ENCODE peak calls at places on chromosomes 12 and 14, in ten cellular contexts. M, J, K, S, L, T, Q, D, I and H are unnamed samples.

GRCh38 chr12:80129895-80130535 is 30.7 kb downstream of the OTOGL start:
- DNase-seq in M (no peak), J (no peak), K (no peak), S (no peak), L (no peak), T (no peak), Q (no peak), D (no peak), I (peak; percentile 47), H (no peak)

GRCh38 chr12:108649126-108649525 is 15.4 kb upstream of the SELPLG start:
- DNase-seq in M (no peak), J (no peak), K (no peak), S (no peak), L (no peak), T (no peak), Q (no peak), D (no peak), I (no peak), H (no peak)

GRCh38 chr12:51694146-51694545 is 103.1 kb downstream of the SCN8A start:
- DNase-seq in M (no peak), J (no peak), K (no peak), S (no peak), L (no peak), T (no peak), Q (no peak), D (no peak), I (no peak), H (no peak)

GRCh38 chr14:101571004-101571403 is 9.7 kb downstream of the DIO3 start:
- DNase-seq in M (no peak), J (no peak), K (no peak), S (no peak), L (no peak), T (no peak), Q (no peak), D (no peak), I (no peak), H (no peak)

GRCh38 chr14:73728106-73729014 is 14.2 kb upstream of the PNMA1 start:
- DNase-seq in M (peak; percentile 66), J (peak; percentile 10), K (peak; percentile 92), S (peak; percentile 95), L (peak; percentile 94), T (peak; percentile 94), Q (peak; percentile 87), D (peak; percentile 89), I (no peak), H (peak; percentile 67)

GRCh38 chr14:65238456-65238855 is 136.1 kb upstream of the MAX start:
- DNase-seq in M (no peak), J (no peak), K (no peak), S (no peak), L (no peak), T (no peak), Q (no peak), D (no peak), I (no peak), H (no peak)

GRCh38 chr12:42767998-42768397 is 178.5 kb upstream of the PRICKLE1 start:
- DNase-seq in M (no peak), J (no peak), K (no peak), S (no peak), L (no peak), T (no peak), Q (no peak), D (no peak), I (no peak), H (no peak)

GRCh38 chr14:20548414-20549158 is 12.3 kb downstream of the RNASE9 start:
- DNase-seq in M (no peak), J (no peak), K (no peak), S (no peak), L (no peak), T (no peak), Q (no peak), D (no peak), I (no peak), H (no peak)

GRCh38 chr14:38056270-38056669 is 151.4 kb upstream of the SSTR1 start:
- DNase-seq in M (no peak), J (no peak), K (no peak), S (no peak), L (no peak), T (no peak), Q (no peak), D (no peak), I (no peak), H (no peak)

GRCh38 chr12:131042848-131043245 is 89.1 kb downstream of the ADGRD1 start:
- DNase-seq in M (no peak), J (no peak), K (no peak), S (no peak), L (no peak), T (no peak), Q (no peak), D (no peak), I (no peak), H (no peak)

GRCh38 chr12:26630546-26631027 is 202.4 kb downstream of the ITPR2 start:
- DNase-seq in M (no peak), J (no peak), K (no peak), S (no peak), L (no peak), T (no peak), Q (no peak), D (no peak), I (no peak), H (no peak)

GRCh38 chr14:92789457-92790089 is 4.5 kb upstream of the GOLGA5 start:
- DNase-seq in M (no peak), J (no peak), K (no peak), S (no peak), L (no peak), T (no peak), Q (no peak), D (no peak), I (no peak), H (no peak)

GRCh38 chr14:103624860-103625259 is 4.2 kb upstream of the KLC1 start:
- DNase-seq in M (no peak), J (no peak), K (peak; percentile 26), S (no peak), L (peak; percentile 68), T (no peak), Q (peak; percentile 76), D (no peak), I (peak; percentile 41), H (no peak)

GRCh38 chr12:122834921-122835692 is at the start of gene HIP1R:
- DNase-seq in M (peak; percentile 54), J (no peak), K (peak; percentile 61), S (no peak), L (peak; percentile 83), T (no peak), Q (peak; percentile 68), D (peak; percentile 70), I (no peak), H (no peak)

GRCh38 chr12:120749256-120749655 is 23.6 kb downstream of the ACADS start:
- DNase-seq in M (no peak), J (no peak), K (no peak), S (no peak), L (no peak), T (no peak), Q (no peak), D (no peak), I (no peak), H (no peak)

GRCh38 chr14:68692916-68693771 is 99.7 kb downstream of the ZFP36L1 start:
- DNase-seq in M (no peak), J (no peak), K (no peak), S (no peak), L (no peak), T (no peak), Q (no peak), D (no peak), I (peak; percentile 59), H (no peak)

GRCh38 chr14:70303528-70304293 is 55.8 kb downstream of the COX16 start:
- DNase-seq in M (no peak), J (no peak), K (no peak), S (no peak), L (no peak), T (no peak), Q (no peak), D (no peak), I (no peak), H (no peak)

GRCh38 chr12:84889818-84890217 is 22.8 kb downstream of the SLC6A15 start:
- DNase-seq in M (no peak), J (no peak), K (no peak), S (no peak), L (no peak), T (no peak), Q (no peak), D (no peak), I (no peak), H (no peak)

GRCh38 chr12:63826002-63826585 is 18.4 kb upstream of the SRGAP1 start:
- DNase-seq in M (peak; percentile 76), J (no peak), K (no peak), S (peak; percentile 57), L (no peak), T (no peak), Q (no peak), D (peak; percentile 80), I (no peak), H (no peak)

GRCh38 chr14:102227184-102227964 is 77.6 kb downstream of the MOK start:
- DNase-seq in M (no peak), J (no peak), K (no peak), S (no peak), L (no peak), T (peak; percentile 27), Q (no peak), D (no peak), I (no peak), H (no peak)

GRCh38 chr14:68962681-68963080 is 16.4 kb downstream of the ACTN1 start:
- DNase-seq in M (no peak), J (no peak), K (no peak), S (no peak), L (no peak), T (no peak), Q (no peak), D (no peak), I (no peak), H (no peak)

GRCh38 chr14:50736932-50737419 is 68.9 kb upstream of the SAV1 start:
- DNase-seq in M (no peak), J (no peak), K (peak; percentile 63), S (no peak), L (no peak), T (no peak), Q (no peak), D (no peak), I (no peak), H (no peak)

GRCh38 chr12:54419088-54419887 is at the start of gene ITGA5:
- DNase-seq in M (peak; percentile 11), J (no peak), K (peak; percentile 53), S (no peak), L (peak; percentile 69), T (peak; percentile 61), Q (peak; percentile 87), D (peak; percentile 70), I (no peak), H (no peak)

GRCh38 chr12:53324113-53324778 is 2.8 kb upstream of the AAAS start:
- DNase-seq in M (no peak), J (no peak), K (peak; percentile 71), S (peak; percentile 63), L (peak; percentile 52), T (peak; percentile 44), Q (peak; percentile 41), D (no peak), I (no peak), H (no peak)

GRCh38 chr14:54207991-54208520 is 188.8 kb upstream of the CDKN3 start:
- DNase-seq in M (peak; percentile 10), J (no peak), K (no peak), S (no peak), L (no peak), T (no peak), Q (no peak), D (no peak), I (no peak), H (no peak)

GRCh38 chr12:31736472-31736871 is 7.7 kb upstream of the AMN1 start:
- DNase-seq in M (no peak), J (no peak), K (peak; percentile 76), S (no peak), L (no peak), T (no peak), Q (no peak), D (no peak), I (no peak), H (no peak)

GRCh38 chr14:50801706-50802105 is 29.3 kb downstream of the NIN start:
- DNase-seq in M (no peak), J (no peak), K (no peak), S (no peak), L (no peak), T (no peak), Q (no peak), D (no peak), I (no peak), H (no peak)

GRCh38 chr14:77067632-77068514 is 30.2 kb upstream of the CIPC start:
- DNase-seq in M (peak; percentile 75), J (no peak), K (peak; percentile 71), S (peak; percentile 45), L (peak; percentile 82), T (peak; percentile 72), Q (peak; percentile 83), D (peak; percentile 86), I (no peak), H (peak; percentile 78)